ENCODE peak calls at places on chromosomes 13 and 19, in five cellular contexts. O is ascending aorta; X is B cell; W is CD4-positive, alpha-beta T cell; T is mucosa of descending colon. P is an unnamed sample.

GRCh38 chr13:50283017-50283416 is 267.8 kb downstream of the KCNRG start:
- DNase-seq in X (no peak), W (no peak), T (no peak), O (no peak), P (no peak)

GRCh38 chr13:101530293-101530692 is 77.8 kb downstream of the ITGBL1 start:
- DNase-seq in O (no peak), T (no peak), X (no peak), W (no peak), P (no peak)

GRCh38 chr13:30020726-30021312 is 170.4 kb upstream of the UBL3 start:
- DNase-seq in X (no peak), O (no peak), W (no peak), T (no peak), P (peak; percentile 22)

GRCh38 chr19:30339624-30340525 is 32.3 kb upstream of the ZNF536 start:
- DNase-seq in W (no peak), O (no peak), T (no peak), X (no peak), P (no peak)

GRCh38 chr19:51345076-51345620 is 3.2 kb upstream of the VSIG10L start:
- DNase-seq in X (no peak), W (no peak), T (no peak), O (no peak), P (no peak)

GRCh38 chr19:47518139-47518538 is 3.3 kb upstream of the NAPA start:
- DNase-seq in T (no peak), O (no peak), W (no peak), X (peak; percentile 70), P (no peak)

GRCh38 chr19:38045554-38046253 is 138.7 kb downstream of the SIPA1L3 start:
- DNase-seq in T (no peak), X (peak; percentile 36), O (no peak), W (no peak), P (no peak)

GRCh38 chr19:45342911-45343310 is 2.4 kb downstream of the KLC3 start:
- DNase-seq in X (no peak), W (no peak), O (no peak), T (no peak), P (no peak)

GRCh38 chr19:18373892-18374629 is 11.9 kb upstream of the GDF15 start:
- DNase-seq in O (peak; percentile 92), T (peak; percentile 95), X (peak; percentile 43), W (peak; percentile 20), P (peak; percentile 93)

GRCh38 chr19:44050740-44051653 is 839 bp upstream of the ZNF223 start:
- DNase-seq in X (peak; percentile 28), W (peak; percentile 13), O (no peak), T (peak; percentile 60), P (no peak)

GRCh38 chr13:110629735-110630134 is 14.4 kb downstream of the NAXD start:
- DNase-seq in W (no peak), T (no peak), X (no peak), O (no peak), P (no peak)

GRCh38 chr19:2561221-2561620 is 85.3 kb downstream of the GADD45B start:
- DNase-seq in T (peak; percentile 36), O (no peak), W (no peak), X (no peak), P (no peak)

GRCh38 chr19:45468159-45468651 is 409 bp downstream of the FOSB start:
- DNase-seq in O (no peak), W (peak; percentile 23), T (peak; percentile 78), X (no peak), P (peak; percentile 47)

GRCh38 chr13:97067342-97067895 is 73.1 kb upstream of the OXGR1 start:
- DNase-seq in X (no peak), W (no peak), T (no peak), O (no peak), P (no peak)

GRCh38 chr19:15264061-15264932 is 32.0 kb upstream of the EPHX3 start:
- DNase-seq in T (no peak), X (peak; percentile 79), O (no peak), W (peak; percentile 58), P (peak; percentile 73)

GRCh38 chr13:110136660-110137585 is 170.0 kb downstream of the COL4A1 start:
- DNase-seq in T (no peak), W (no peak), O (no peak), X (no peak), P (no peak)

GRCh38 chr19:28634031-28634328 is 579.0 kb downstream of the UQCRFS1 start:
- DNase-seq in O (no peak), W (no peak), T (no peak), X (no peak), P (no peak)
- TF ChIP-seq CTCF in O (no peak), W (no peak), T (no peak), X (peak; percentile 40), P (no peak)

DNA sequence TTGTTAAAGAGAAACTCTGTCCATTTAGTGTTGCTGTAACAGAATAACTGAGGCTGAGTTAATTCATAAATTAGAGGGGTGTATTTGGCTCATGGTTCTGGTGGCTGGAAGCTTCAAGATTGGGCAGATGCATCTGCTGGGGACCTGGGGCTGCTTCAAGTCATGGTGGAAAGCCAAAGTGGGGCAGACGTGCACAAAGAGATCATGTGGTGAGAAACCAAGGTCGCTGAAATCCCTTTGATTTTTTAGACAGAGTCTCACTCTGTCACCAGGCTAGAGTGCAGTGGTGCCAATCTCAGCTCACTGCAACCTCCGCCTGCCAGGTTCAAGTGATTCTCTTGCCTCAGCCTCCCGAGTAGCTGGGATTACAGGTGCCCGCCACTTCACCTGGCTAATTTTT is 46.0 kb downstream of the RCBTB2 start:
- DNase-seq in W (no peak), X (no peak), T (no peak), O (no peak), P (no peak)
- TF ChIP-seq CTCF in W (no peak), X (no peak), T (no peak), O (no peak), P (no peak)

GRCh38 chr13:31199849-31200635 is at the start of gene B3GLCT:
- DNase-seq in O (no peak), W (peak; percentile 76), X (peak; percentile 93), T (peak; percentile 86), P (peak; percentile 77)
- TF ChIP-seq CTCF in O (peak; percentile 58), W (peak; percentile 75), X (peak; percentile 92), T (peak; percentile 86), P (peak; percentile 89)

GRCh38 chr13:51819544-51819943 is 15.6 kb upstream of the DHRS12 start:
- DNase-seq in W (no peak), T (no peak), X (no peak), O (no peak), P (no peak)

GRCh38 chr13:51823861-51824260 is 19.9 kb upstream of the DHRS12 start:
- DNase-seq in T (no peak), X (no peak), W (no peak), O (no peak), P (no peak)

GRCh38 chr13:51823351-51823750 is 19.4 kb upstream of the DHRS12 start:
- DNase-seq in O (no peak), W (no peak), X (no peak), T (no peak), P (no peak)

GRCh38 chr13:51822106-51822840 is 18.3 kb upstream of the DHRS12 start:
- DNase-seq in T (no peak), X (no peak), O (no peak), W (no peak), P (no peak)

GRCh38 chr13:51821666-51822065 is 17.7 kb upstream of the DHRS12 start:
- DNase-seq in T (no peak), W (no peak), O (no peak), X (peak; percentile 58), P (no peak)
- TF ChIP-seq CTCF in T (no peak), W (no peak), O (no peak), X (no peak), P (no peak)

GRCh38 chr13:42891591-42891990 is 100.5 kb downstream of the EPSTI1 start:
- DNase-seq in W (no peak), O (no peak), T (no peak), X (no peak), P (no peak)

GRCh38 chr13:42895781-42896180 is 96.3 kb downstream of the EPSTI1 start:
- DNase-seq in T (no peak), W (no peak), O (no peak), X (no peak), P (no peak)

GRCh38 chr13:42894765-42895181 is 97.3 kb downstream of the EPSTI1 start:
- DNase-seq in O (no peak), W (no peak), T (no peak), X (no peak), P (peak; percentile 92)

GRCh38 chr13:42893346-42893745 is 98.7 kb downstream of the EPSTI1 start:
- DNase-seq in W (no peak), X (no peak), T (no peak), O (no peak), P (peak; percentile 86)

GRCh38 chr13:42892760-42893159 is 99.3 kb downstream of the EPSTI1 start:
- DNase-seq in O (no peak), T (no peak), W (no peak), X (no peak), P (peak; percentile 80)
- TF ChIP-seq CTCF in O (no peak), T (no peak), W (no peak), X (no peak), P (no peak)

DNA sequence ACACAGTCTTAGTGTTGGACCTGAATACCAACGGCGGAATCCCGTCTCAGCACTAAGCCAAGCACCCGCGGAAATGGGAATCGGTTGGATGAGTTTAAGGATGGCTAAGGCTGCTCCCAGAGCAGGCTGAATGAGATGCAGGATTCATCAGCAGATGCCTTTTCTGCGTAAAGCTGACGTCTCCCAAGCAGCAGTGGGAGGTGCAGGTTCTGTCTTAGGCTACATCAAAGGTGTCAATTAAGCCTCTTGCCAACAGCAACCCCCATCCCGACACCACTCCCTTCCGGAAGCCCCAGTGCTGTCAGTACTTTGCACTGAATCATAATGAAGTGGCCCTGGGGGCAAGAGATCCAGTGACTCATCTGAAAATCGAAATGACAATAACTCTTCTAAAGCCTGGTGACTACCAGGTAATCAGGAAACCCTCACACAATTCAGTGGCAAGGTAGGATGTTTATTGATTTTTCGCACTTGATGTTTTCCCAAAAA is 275.6 kb downstream of the DCLK1 start:
- DNase-seq in T (no peak), X (no peak), O (no peak), W (no peak), P (peak; percentile 85)
- TF ChIP-seq CTCF in T (no peak), X (no peak), O (no peak), W (no peak), P (no peak)

DNA sequence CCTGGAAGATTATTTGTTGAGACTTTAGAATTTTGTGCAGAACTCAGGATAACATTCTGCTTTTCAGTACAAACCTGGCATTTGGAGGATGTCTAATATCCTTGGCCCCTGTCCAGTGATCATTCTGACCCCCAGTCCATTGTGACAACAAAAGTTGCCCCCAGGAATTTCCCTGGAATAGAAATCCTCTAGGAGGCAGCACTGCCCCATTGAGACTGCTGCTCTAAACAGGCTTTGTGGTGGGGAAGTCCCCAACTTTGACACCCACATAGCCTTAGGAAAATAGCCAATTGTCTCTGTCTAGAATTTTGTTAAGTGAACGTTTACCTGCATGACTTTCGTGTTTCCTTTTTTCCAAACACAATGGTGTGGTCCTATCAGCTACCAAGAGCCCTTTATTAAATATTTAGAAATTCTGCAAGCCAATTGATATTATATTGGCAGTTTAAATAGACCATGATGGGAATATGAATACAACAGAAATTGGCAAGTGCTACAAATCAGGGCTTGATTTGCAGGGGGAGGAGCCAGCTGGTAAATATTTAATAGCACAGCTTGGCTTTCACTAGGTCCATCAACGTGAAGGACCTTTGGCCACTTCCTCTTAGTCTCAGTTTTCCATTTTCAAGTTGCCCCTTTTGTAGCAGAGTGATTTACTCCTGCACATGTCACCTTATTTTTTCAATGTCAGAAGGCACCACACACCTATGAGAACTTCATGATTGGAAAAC is 451.7 kb downstream of the EFNB2 start:
- DNase-seq in O (no peak), W (no peak), X (no peak), T (no peak), P (peak; percentile 84)
- TF ChIP-seq CTCF in O (peak; percentile 9), W (no peak), X (no peak), T (no peak), P (peak; percentile 73)

P was measured in MCF 10A.